ENCODE peak calls at places on chromosomes 16 and 17, in five cellular contexts. S, I, P, K and C are unnamed samples.

GRCh38 chr17:75875940-75876189 is 2.5 kb downstream of the TRIM47 start:
- DNase-seq in I (no peak), P (no peak), S (no peak), K (no peak), C (no peak)

GRCh38 chr17:78771758-78772382 is 10.2 kb downstream of the CYTH1 start:
- DNase-seq in I (no peak), K (no peak), S (no peak), P (no peak), C (no peak)

GRCh38 chr17:76150712-76151622 is 9.9 kb upstream of the FOXJ1 start:
- DNase-seq in P (no peak), S (no peak), I (no peak), K (no peak), C (no peak)

GRCh38 chr16:249431-249830 is 14.8 kb downstream of the FAM234A start:
- DNase-seq in S (no peak), I (no peak), K (no peak), P (no peak), C (peak; percentile 32)

GRCh38 chr16:71722801-71723536 is 1.5 kb downstream of the PHLPP2 start:
- DNase-seq in S (peak; percentile 83), P (peak; percentile 60), K (peak; percentile 57), I (peak; percentile 87), C (peak; percentile 95)

GRCh38 chr17:7587420-7587786 is 2.5 kb downstream of the SOX15 start:
- DNase-seq in P (no peak), S (no peak), K (no peak), I (no peak), C (peak; percentile 99)

GRCh38 chr17:77809814-77810213 is 148.7 kb upstream of the TNRC6C start:
- DNase-seq in I (no peak), K (no peak), S (no peak), P (no peak), C (no peak)

GRCh38 chr16:13168091-13168572 is 266.7 kb downstream of the SHISA9 start:
- DNase-seq in K (peak; percentile 54), S (peak; percentile 15), I (no peak), P (peak; percentile 34), C (no peak)

GRCh38 chr16:72612271-72612670 is 435.7 kb downstream of the ZFHX3 start:
- DNase-seq in P (no peak), I (no peak), S (peak; percentile 8), K (no peak), C (no peak)

GRCh38 chr16:9436175-9436574 is 344.7 kb downstream of the HAPSTR1 start:
- DNase-seq in K (no peak), P (no peak), S (no peak), I (no peak), C (no peak)

GRCh38 chr16:31130899-31131298 is 4.6 kb downstream of the PRSS8 start:
- DNase-seq in I (peak; percentile 66), S (peak; percentile 81), K (no peak), P (no peak), C (peak; percentile 77)

GRCh38 chr16:85924675-85925074 is 25.7 kb downstream of the IRF8 start:
- DNase-seq in S (no peak), K (no peak), I (no peak), P (no peak), C (peak; percentile 19)

GRCh38 chr17:8628609-8629169 is 1.8 kb downstream of the MYH10 start:
- DNase-seq in P (peak; percentile 60), S (no peak), I (no peak), K (no peak), C (no peak)

GRCh38 chr16:17942067-17942466 is 394.5 kb downstream of the NPIPA8 start:
- DNase-seq in K (no peak), I (no peak), P (no peak), S (no peak), C (no peak)

GRCh38 chr17:81553018-81553615 is 964 bp upstream of the FAAP100 start:
- DNase-seq in S (peak; percentile 85), I (peak; percentile 83), P (peak; percentile 86), K (peak; percentile 94), C (peak; percentile 98)

GRCh38 chr16:86319871-86320270 is 190.5 kb upstream of the FOXF1 start:
- DNase-seq in P (no peak), S (no peak), I (no peak), K (no peak), C (no peak)

GRCh38 chr17:82228842-82229685 is at the start of gene SLC16A3:
- DNase-seq in P (no peak), S (peak; percentile 91), I (peak; percentile 68), K (peak; percentile 45), C (peak; percentile 99)

GRCh38 chr16:85673529-85674417 is 15.0 kb downstream of the GINS2 start:
- DNase-seq in P (no peak), K (no peak), I (no peak), S (no peak), C (peak; percentile 82)

GRCh38 chr17:49013311-49014205 is 16.4 kb downstream of the IGF2BP1 start:
- DNase-seq in S (peak; percentile 82), K (no peak), I (peak; percentile 90), P (no peak), C (peak; percentile 77)

GRCh38 chr17:83145831-83146230 is 66.4 kb downstream of the METRNL start:
- DNase-seq in S (peak; percentile 1), K (no peak), P (no peak), I (no peak), C (no peak)

GRCh38 chr17:79864147-79864546 is 24.9 kb upstream of the CBX4 start:
- DNase-seq in K (no peak), P (no peak), I (no peak), S (no peak), C (no peak)

GRCh38 chr16:19114359-19115147 is 789 bp downstream of the ITPRIPL2 start:
- DNase-seq in P (no peak), S (peak; percentile 46), I (peak; percentile 87), K (no peak), C (peak; percentile 95)

GRCh38 chr16:28264656-28265055 is 27.7 kb upstream of the SBK1 start:
- DNase-seq in S (peak; percentile 63), I (no peak), P (peak; percentile 23), K (no peak), C (no peak)

GRCh38 chr16:47779201-47780016 is 318.3 kb downstream of the PHKB start:
- DNase-seq in K (no peak), P (peak; percentile 52), S (no peak), I (peak; percentile 44), C (peak; percentile 37)

GRCh38 chr17:74922694-74923537 is at the start of gene USH1G:
- DNase-seq in P (peak; percentile 88), S (peak; percentile 32), K (no peak), I (peak; percentile 69), C (no peak)

GRCh38 chr17:56320443-56320842 is 167.2 kb downstream of the ANKFN1 start:
- DNase-seq in I (no peak), K (no peak), S (no peak), P (no peak), C (no peak)

GRCh38 chr16:49453001-49453400 is 79.4 kb downstream of the C16orf78 start:
- DNase-seq in S (no peak), I (no peak), P (no peak), K (no peak), C (no peak)

GRCh38 chr17:30372755-30373154 is 6.0 kb upstream of the CPD start:
- DNase-seq in P (peak; percentile 19), I (no peak), K (peak; percentile 20), S (no peak), C (no peak)

GRCh38 chr17:75996665-75997590 is 3.7 kb upstream of the CDK3 start:
- DNase-seq in K (peak; percentile 32), I (no peak), P (no peak), S (peak; percentile 72), C (peak; percentile 97)

GRCh38 chr17:57433396-57433944 is 177.1 kb downstream of the MSI2 start:
- DNase-seq in S (no peak), I (no peak), P (no peak), K (no peak), C (no peak)

GRCh38 chr17:8835631-8836364 is 31.7 kb downstream of the PIK3R6 start:
- DNase-seq in I (peak; percentile 34), S (no peak), K (no peak), P (no peak), C (no peak)

GRCh38 chr17:3030096-3030495 is 33.3 kb downstream of the OR1D5 start:
- DNase-seq in S (no peak), I (no peak), P (no peak), K (no peak), C (peak; percentile 95)

GRCh38 chr17:66537518-66537917 is 235.1 kb downstream of the PRKCA start:
- DNase-seq in P (no peak), K (no peak), I (no peak), S (no peak), C (no peak)

GRCh38 chr17:31487063-31487647 is 95.7 kb downstream of the RAB11FIP4 start:
- DNase-seq in K (no peak), I (no peak), S (no peak), P (no peak), C (no peak)

GRCh38 chr17:44223574-44224046 is 4.1 kb upstream of the UBTF start:
- DNase-seq in K (no peak), S (no peak), I (no peak), P (no peak), C (peak; percentile 71)

GRCh38 chr16:30963925-30964511 is 6.5 kb downstream of the SETD1A start:
- DNase-seq in S (no peak), I (no peak), K (no peak), P (no peak), C (no peak)

GRCh38 chr17:67247416-67247900 is 2.5 kb upstream of the HELZ start:
- DNase-seq in K (no peak), P (no peak), I (peak; percentile 44), S (no peak), C (no peak)

GRCh38 chr17:72511874-72512273 is 391.1 kb downstream of the SOX9 start:
- DNase-seq in K (no peak), P (no peak), I (no peak), S (peak; percentile 37), C (no peak)
- H3K79me2 ChIP-seq in K (no peaks in the 10 kb centered on the region), P (no peaks in the 10 kb centered on the region), I (no peaks in the 10 kb centered on the region), S (peaks cover 84% of the 10 kb centered on the region), C (peaks cover 26% of the 10 kb centered on the region)

DNA sequence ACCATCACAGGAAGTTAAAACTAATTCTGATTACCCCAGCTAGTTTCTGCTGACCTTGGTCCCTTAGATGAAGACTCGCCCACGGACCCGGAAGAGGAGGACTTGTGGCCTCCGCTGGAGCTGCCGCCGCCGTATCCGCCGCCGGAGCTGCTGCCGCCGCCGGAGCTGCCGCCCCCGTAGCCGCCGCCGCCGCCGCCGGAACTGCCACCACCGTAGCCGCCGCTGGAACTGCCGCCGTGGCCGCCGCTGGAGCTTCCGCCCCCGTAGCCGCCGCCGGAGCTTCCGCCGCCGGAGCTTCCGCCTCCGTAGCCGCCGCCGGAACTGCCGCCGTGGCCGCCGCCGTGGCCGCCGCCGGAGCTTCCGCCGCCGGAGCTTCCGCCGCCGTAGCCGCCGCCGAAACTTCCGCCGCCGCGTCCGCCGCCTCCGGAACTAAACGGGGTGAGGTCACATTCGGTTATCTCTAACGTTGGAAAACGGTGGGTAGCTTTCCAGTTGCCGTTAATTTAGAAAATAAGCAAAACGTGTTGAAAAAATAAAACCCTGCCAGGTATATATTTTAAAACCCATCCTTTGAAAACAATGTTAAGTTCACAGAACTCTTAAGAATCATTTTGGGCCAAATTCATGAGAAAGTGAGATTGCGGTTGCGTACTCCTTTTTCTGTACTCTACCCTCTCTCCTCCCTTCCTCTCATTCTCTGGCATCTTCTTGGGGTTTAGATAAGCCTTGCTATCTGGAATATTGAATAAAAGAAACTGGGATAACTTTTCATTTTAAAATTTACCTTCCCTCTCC is 3.5 kb downstream of the KRT10 start:
- DNase-seq in I (peak; percentile 69), P (peak; percentile 79), S (peak; percentile 92), K (peak; percentile 84), C (peak; percentile 90)
- H3K79me2 ChIP-seq in I (no peaks in the 10 kb centered on the region), P (peaks cover 63% of the 10 kb centered on the region), S (peaks cover 31% of the 10 kb centered on the region), K (peaks cover 9% of the 10 kb centered on the region), C (peaks cover 25% of the 10 kb centered on the region)

GRCh38 chr17:39640493-39641118 is 3.7 kb downstream of the STARD3 start:
- DNase-seq in S (no peak), I (no peak), K (no peak), P (no peak), C (no peak)
- H3K79me2 ChIP-seq in S (peaks cover 84% of the 10 kb centered on the region), I (peaks cover 68% of the 10 kb centered on the region), K (peaks cover 20% of the 10 kb centered on the region), P (peaks cover 81% of the 10 kb centered on the region), C (peaks cover 85% of the 10 kb centered on the region)

GRCh38 chr16:74561626-74562025 is 45.3 kb downstream of the GLG1 start:
- DNase-seq in K (no peak), I (no peak), S (no peak), P (no peak), C (no peak)
- H3K79me2 ChIP-seq in K (peaks cover 32% of the 10 kb centered on the region), I (peaks cover 89% of the 10 kb centered on the region), S (peaks cover 93% of the 10 kb centered on the region), P (peaks cover 50% of the 10 kb centered on the region), C (peaks cover 91% of the 10 kb centered on the region)